ENCODE peak calls at places on chromosome 4, in six cellular contexts. One of them, this sample, is unnamed.

GRCh38 chr4:168648929-168649328 is 152.1 kb downstream of the PALLD start:
- DNase-seq in occipital lobe: no peak
- DNase-seq in EL: peak; percentile 60
- DNase-seq in NAMALWA: no peak
- DNase-seq in A172: no peak
- DNase-seq in SIG-M5: no peak
- DNase-seq in this sample: peak; percentile 50

GRCh38 chr4:17448689-17449088 is 63.2 kb downstream of the QDPR start:
- DNase-seq in NAMALWA: no peak
- DNase-seq in EL: peak; percentile 23
- DNase-seq in A172: no peak
- DNase-seq in SIG-M5: no peak
- DNase-seq in occipital lobe: no peak
- DNase-seq in this sample: peak; percentile 4

GRCh38 chr4:1239949-1240305 is 9.0 kb downstream of the CTBP1 start:
- DNase-seq in SIG-M5: no peak
- DNase-seq in EL: no peak
- DNase-seq in A172: no peak
- DNase-seq in NAMALWA: no peak
- DNase-seq in occipital lobe: no peak
- DNase-seq in this sample: no peak

GRCh38 chr4:184942447-184943425 is 75.6 kb upstream of the HELT start:
- DNase-seq in A172: no peak
- DNase-seq in occipital lobe: no peak
- DNase-seq in SIG-M5: no peak
- DNase-seq in EL: no peak
- DNase-seq in NAMALWA: no peak
- DNase-seq in this sample: no peak

GRCh38 chr4:77095101-77095826 is 19.5 kb upstream of the CCNI start:
- DNase-seq in occipital lobe: peak; percentile 57
- DNase-seq in EL: peak; percentile 65
- DNase-seq in SIG-M5: no peak
- DNase-seq in A172: peak; percentile 31
- DNase-seq in NAMALWA: no peak
- DNase-seq in this sample: peak; percentile 58

GRCh38 chr4:113901994-113902787 is 77.3 kb downstream of the ARSJ start:
- DNase-seq in EL: no peak
- DNase-seq in SIG-M5: no peak
- DNase-seq in NAMALWA: no peak
- DNase-seq in A172: no peak
- DNase-seq in occipital lobe: no peak
- DNase-seq in this sample: no peak

GRCh38 chr4:88514557-88515511 is 8.7 kb downstream of the PYURF start:
- DNase-seq in SIG-M5: no peak
- DNase-seq in occipital lobe: no peak
- DNase-seq in A172: no peak
- DNase-seq in EL: no peak
- DNase-seq in NAMALWA: no peak
- DNase-seq in this sample: no peak

GRCh38 chr4:25253072-25253447 is 19.2 kb downstream of the PI4K2B start:
- DNase-seq in NAMALWA: no peak
- DNase-seq in SIG-M5: no peak
- DNase-seq in A172: no peak
- DNase-seq in EL: no peak
- DNase-seq in occipital lobe: no peak
- DNase-seq in this sample: no peak

GRCh38 chr4:88098993-88099752 is 59.3 kb downstream of the ABCG2 start:
- DNase-seq in NAMALWA: no peak
- DNase-seq in occipital lobe: no peak
- DNase-seq in A172: no peak
- DNase-seq in SIG-M5: no peak
- DNase-seq in EL: no peak
- DNase-seq in this sample: no peak

GRCh38 chr4:2069161-2069971 is 10.2 kb downstream of the NAT8L start:
- DNase-seq in NAMALWA: no peak
- DNase-seq in SIG-M5: no peak
- DNase-seq in A172: no peak
- DNase-seq in occipital lobe: no peak
- DNase-seq in EL: no peak
- DNase-seq in this sample: no peak

GRCh38 chr4:185774815-185775684 is 36.9 kb downstream of the SORBS2 start:
- DNase-seq in occipital lobe: no peak
- DNase-seq in SIG-M5: no peak
- DNase-seq in EL: peak; percentile 81
- DNase-seq in NAMALWA: no peak
- DNase-seq in A172: peak; percentile 83
- DNase-seq in this sample: peak; percentile 81

GRCh38 chr4:24514808-24515207 is 69.5 kb downstream of the DHX15 start:
- DNase-seq in NAMALWA: peak; percentile 45
- DNase-seq in A172: no peak
- DNase-seq in SIG-M5: no peak
- DNase-seq in EL: no peak
- DNase-seq in occipital lobe: no peak
- DNase-seq in this sample: no peak

GRCh38 chr4:145178740-145179139 is 1.6 kb downstream of the OTUD4 start:
- DNase-seq in EL: no peak
- DNase-seq in A172: no peak
- DNase-seq in SIG-M5: no peak
- DNase-seq in occipital lobe: no peak
- DNase-seq in NAMALWA: peak; percentile 61
- DNase-seq in this sample: no peak

GRCh38 chr4:139245590-139245989 is 34.4 kb downstream of the MGARP start:
- DNase-seq in NAMALWA: no peak
- DNase-seq in occipital lobe: no peak
- DNase-seq in A172: peak; percentile 19
- DNase-seq in EL: peak; percentile 69
- DNase-seq in SIG-M5: no peak
- DNase-seq in this sample: no peak

GRCh38 chr4:123351713-123352112 is 44.9 kb upstream of the SPRY1 start:
- DNase-seq in NAMALWA: no peak
- DNase-seq in SIG-M5: no peak
- DNase-seq in occipital lobe: no peak
- DNase-seq in EL: no peak
- DNase-seq in A172: no peak
- DNase-seq in this sample: no peak

GRCh38 chr4:153364061-153364460 is 19.6 kb downstream of the MND1 start:
- DNase-seq in EL: no peak
- DNase-seq in NAMALWA: no peak
- DNase-seq in occipital lobe: no peak
- DNase-seq in SIG-M5: no peak
- DNase-seq in A172: no peak
- DNase-seq in this sample: peak; percentile 60

GRCh38 chr4:117357422-117357821 is 272.0 kb upstream of the TRAM1L1 start:
- DNase-seq in occipital lobe: no peak
- DNase-seq in SIG-M5: no peak
- DNase-seq in EL: no peak
- DNase-seq in A172: no peak
- DNase-seq in NAMALWA: no peak
- DNase-seq in this sample: peak; percentile 49

GRCh38 chr4:86653237-86653865 is 59.2 kb downstream of the PTPN13 start:
- DNase-seq in occipital lobe: no peak
- DNase-seq in A172: no peak
- DNase-seq in EL: no peak
- DNase-seq in NAMALWA: peak; percentile 57
- DNase-seq in SIG-M5: no peak
- DNase-seq in this sample: no peak

GRCh38 chr4:118307619-118308018 is 45.2 kb downstream of the PRSS12 start:
- DNase-seq in A172: no peak
- DNase-seq in EL: no peak
- DNase-seq in NAMALWA: no peak
- DNase-seq in occipital lobe: no peak
- DNase-seq in SIG-M5: no peak
- DNase-seq in this sample: peak; percentile 27

GRCh38 chr4:7761720-7762119 is 177.9 kb downstream of the AFAP1 start:
- DNase-seq in NAMALWA: peak; percentile 66
- DNase-seq in occipital lobe: peak; percentile 54
- DNase-seq in A172: peak; percentile 46
- DNase-seq in EL: peak; percentile 21
- DNase-seq in SIG-M5: no peak
- DNase-seq in this sample: peak; percentile 13